ENCODE peak calls at places on chromosomes 5 and 9, in ten cellular contexts. B, L, S, Q, Y, E, N, T, A and X are unnamed samples.

GRCh38 chr5:120539471-120539870 is 75.4 kb downstream of the PRR16 start:
- DNase-seq in Q (no peak), L (no peak), S (no peak), N (no peak), Y (no peak), B (no peak), T (no peak), A (no peak), E (no peak), X (no peak)

GRCh38 chr5:1734271-1734907 is 65.2 kb downstream of the MRPL36 start:
- DNase-seq in L (peak; percentile 66), Y (no peak), T (no peak), Q (no peak), N (no peak), B (no peak), S (no peak), E (no peak), A (peak; percentile 31), X (no peak)

GRCh38 chr9:87862536-87863268 is 20.0 kb upstream of the SPATA31E1 start:
- DNase-seq in L (no peak), T (no peak), N (no peak), S (peak; percentile 87), A (no peak), E (no peak), Y (no peak), B (no peak), Q (peak; percentile 37), X (no peak)

GRCh38 chr5:35029333-35029732 is 18.4 kb downstream of the AGXT2 start:
- DNase-seq in B (no peak), Q (no peak), S (peak; percentile 81), T (no peak), N (no peak), E (no peak), L (no peak), Y (no peak), A (no peak), X (no peak)

GRCh38 chr5:149831492-149831891 is 101.4 kb downstream of the PPARGC1B start:
- DNase-seq in Q (peak; percentile 34), A (no peak), N (no peak), E (no peak), L (no peak), Y (no peak), T (no peak), B (no peak), S (peak; percentile 47), X (no peak)

GRCh38 chr5:108046955-108047670 is 334.8 kb downstream of the FBXL17 start:
- DNase-seq in T (no peak), N (no peak), E (no peak), B (no peak), Y (no peak), L (no peak), Q (no peak), S (no peak), A (no peak), X (no peak)

GRCh38 chr5:59174248-59174844 is 591.5 kb downstream of the RAB3C start:
- DNase-seq in S (peak; percentile 81), N (peak; percentile 18), E (no peak), A (no peak), Y (no peak), Q (peak; percentile 73), L (no peak), B (no peak), T (no peak), X (peak; percentile 90)

GRCh38 chr9:81893929-81894328 is 34.3 kb upstream of the SPATA31D4 start:
- DNase-seq in Q (no peak), S (no peak), N (no peak), B (no peak), E (no peak), L (no peak), Y (no peak), T (no peak), A (no peak), X (no peak)

GRCh38 chr9:133976888-133977287 is 15.2 kb downstream of the VAV2 start:
- DNase-seq in L (peak; percentile 71), S (no peak), E (no peak), Y (peak; percentile 27), A (no peak), T (no peak), N (peak; percentile 15), Q (no peak), B (no peak), X (no peak)

GRCh38 chr9:133977421-133978201 is 14.5 kb downstream of the VAV2 start:
- DNase-seq in B (no peak), Q (no peak), L (peak; percentile 73), T (no peak), N (peak; percentile 12), S (no peak), E (no peak), A (no peak), Y (peak; percentile 23), X (no peak)

GRCh38 chr9:133975511-133975910 is 16.6 kb downstream of the VAV2 start:
- DNase-seq in A (no peak), T (no peak), Y (no peak), L (peak; percentile 19), E (no peak), B (no peak), Q (no peak), S (no peak), N (no peak), X (no peak)

GRCh38 chr9:133974631-133975341 is 17.3 kb downstream of the VAV2 start:
- DNase-seq in E (no peak), L (peak; percentile 51), B (no peak), T (no peak), Q (no peak), S (no peak), A (no peak), N (peak; percentile 94), Y (peak; percentile 23), X (no peak)

GRCh38 chr9:133976191-133976861 is 15.8 kb downstream of the VAV2 start:
- DNase-seq in T (no peak), S (no peak), B (no peak), Y (no peak), N (peak; percentile 10), E (no peak), L (peak; percentile 52), Q (no peak), A (no peak), X (no peak)
- H3K4me1 ChIP-seq in T (peaks cover 11% of the 10 kb centered on the region), S (peaks cover 10% of the 10 kb centered on the region), B (peaks cover 26% of the 10 kb centered on the region), Y (peaks cover 27% of the 10 kb centered on the region), N (peaks cover 60% of the 10 kb centered on the region), E (peaks cover 15% of the 10 kb centered on the region), L (no peaks in the 10 kb centered on the region), Q (peaks cover 65% of the 10 kb centered on the region), A (no peaks in the 10 kb centered on the region), X (peaks cover 14% of the 10 kb centered on the region)

GRCh38 chr5:123806644-123807043 is 294.7 kb downstream of the CSNK1G3 start:
- DNase-seq in A (no peak), S (no peak), Y (no peak), B (no peak), N (no peak), E (no peak), T (no peak), L (no peak), Q (no peak), X (no peak)

GRCh38 chr5:123805300-123805699 is 293.3 kb downstream of the CSNK1G3 start:
- DNase-seq in E (no peak), Q (no peak), N (no peak), T (no peak), B (no peak), S (no peak), L (no peak), A (no peak), Y (no peak), X (no peak)

GRCh38 chr5:123809594-123810172 is 297.7 kb downstream of the CSNK1G3 start:
- DNase-seq in T (no peak), A (no peak), S (no peak), N (no peak), Y (peak; percentile 41), L (no peak), Q (peak; percentile 50), E (no peak), B (peak; percentile 25), X (no peak)

GRCh38 chr5:123808841-123809240 is 296.9 kb downstream of the CSNK1G3 start:
- DNase-seq in T (no peak), B (no peak), S (no peak), N (no peak), Y (no peak), L (no peak), A (no peak), Q (no peak), E (no peak), X (no peak)

DNA sequence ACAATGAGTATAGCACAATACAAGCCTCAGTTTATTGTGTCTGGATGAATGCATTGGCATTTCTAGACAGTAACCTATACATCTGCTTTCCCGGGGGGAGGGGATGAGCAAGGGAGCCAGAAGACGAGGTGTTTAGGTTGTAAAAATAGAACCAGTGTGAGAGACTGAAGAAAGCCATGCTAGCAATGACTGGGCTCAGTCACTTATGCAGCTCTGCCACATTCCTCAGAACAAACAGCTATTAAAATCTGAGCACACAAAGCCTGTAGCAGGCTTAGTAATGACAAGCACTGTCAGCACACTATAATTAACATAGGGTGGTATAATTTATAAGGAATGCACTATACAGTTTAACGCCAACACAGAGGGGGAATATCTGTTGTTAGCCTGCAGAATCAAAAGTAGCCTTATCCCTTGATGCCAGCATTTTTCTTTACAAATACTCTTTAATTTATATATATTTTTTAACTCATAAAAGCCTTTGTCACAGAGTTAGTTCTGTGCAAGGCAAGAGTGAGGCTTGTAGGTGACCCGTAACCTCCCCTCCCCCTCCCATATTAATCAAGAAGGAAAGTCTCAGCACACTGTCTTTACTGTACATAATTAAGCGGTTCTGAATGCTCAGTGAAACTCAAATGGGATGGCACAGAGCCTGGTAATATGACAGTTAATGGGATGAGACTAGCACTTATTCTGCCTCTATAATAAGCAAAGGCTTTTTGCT is 295.4 kb downstream of the CSNK1G3 start:
- DNase-seq in A (no peak), S (peak; percentile 54), L (no peak), N (no peak), E (no peak), B (no peak), Y (no peak), T (no peak), Q (peak; percentile 51), X (no peak)
- H3K4me1 ChIP-seq in A (no peaks in the 10 kb centered on the region), S (peaks cover 13% of the 10 kb centered on the region), L (no peaks in the 10 kb centered on the region), N (no peaks in the 10 kb centered on the region), E (no peaks in the 10 kb centered on the region), B (peaks cover 10% of the 10 kb centered on the region), Y (peaks cover 10% of the 10 kb centered on the region), T (peaks cover 2% of the 10 kb centered on the region), Q (peaks cover 31% of the 10 kb centered on the region), X (peaks cover 58% of the 10 kb centered on the region)

DNA sequence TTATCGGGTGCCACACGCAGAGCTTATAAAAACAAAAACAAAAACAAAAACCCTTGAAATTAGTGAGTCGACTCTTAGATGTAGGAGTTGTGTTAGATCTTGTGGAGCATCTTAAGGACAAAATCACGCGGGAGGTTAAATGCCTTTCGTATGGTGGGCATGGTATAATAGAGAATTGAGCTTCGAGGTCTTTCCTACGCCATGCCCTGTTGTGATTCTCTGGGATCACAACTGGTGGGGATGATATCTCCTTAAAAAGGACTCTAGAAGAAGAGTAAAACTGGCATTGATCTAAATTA is 773 bp upstream of the ELL2 start:
- DNase-seq in Y (no peak), S (no peak), E (no peak), N (no peak), A (no peak), T (no peak), Q (no peak), L (no peak), B (no peak), X (no peak)
- H3K4me1 ChIP-seq in Y (peaks cover 17% of the 10 kb centered on the region), S (peaks cover 6% of the 10 kb centered on the region), E (no peaks in the 10 kb centered on the region), N (peaks cover 33% of the 10 kb centered on the region), A (peaks cover 12% of the 10 kb centered on the region), T (peaks cover 12% of the 10 kb centered on the region), Q (no peaks in the 10 kb centered on the region), L (no peaks in the 10 kb centered on the region), B (peaks cover 3% of the 10 kb centered on the region), X (peaks cover 27% of the 10 kb centered on the region)

DNA sequence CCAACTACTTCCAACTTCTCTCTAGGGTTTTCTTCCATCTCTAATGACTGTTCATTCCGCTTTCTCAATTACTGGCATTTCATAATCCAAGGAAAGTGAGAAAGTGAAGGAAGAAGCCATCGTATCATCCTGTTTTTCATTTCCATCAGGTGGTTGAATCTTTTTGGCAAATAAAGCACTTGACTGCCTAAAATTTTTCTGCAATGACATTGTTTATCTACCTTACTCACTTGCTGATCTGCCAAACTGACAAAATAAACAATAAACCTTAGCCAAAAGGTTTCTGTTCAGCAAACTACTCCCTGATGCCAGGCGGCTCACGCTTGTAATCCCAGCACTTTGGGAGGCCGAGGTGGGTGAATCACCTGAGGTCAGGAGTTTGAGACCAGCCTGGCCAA is 18.4 kb downstream of the FNBP1 start:
- DNase-seq in N (no peak), B (no peak), Q (no peak), E (no peak), S (peak; percentile 38), L (no peak), T (no peak), Y (no peak), A (no peak), X (no peak)
- H3K4me1 ChIP-seq in N (peaks cover 34% of the 10 kb centered on the region), B (peaks cover 18% of the 10 kb centered on the region), Q (peaks cover 16% of the 10 kb centered on the region), E (peaks cover 11% of the 10 kb centered on the region), S (peaks cover 23% of the 10 kb centered on the region), L (no peaks in the 10 kb centered on the region), T (peaks cover 7% of the 10 kb centered on the region), Y (peaks cover 27% of the 10 kb centered on the region), A (peaks cover 74% of the 10 kb centered on the region), X (peaks cover 5% of the 10 kb centered on the region)